ENCODE peak calls at places on chromosome 1, in five cellular contexts. F is BE2C; W is fibroblast of lung; Z is suprapubic skin; V is CD8-positive, alpha-beta T cell. T is an unnamed sample.

GRCh38 chr1:171738921-171739320 is 2.9 kb downstream of the VAMP4 start:
- DNase-seq in F (no peak), W (peak; percentile 13), Z (no peak), V (no peak), T (no peak)

GRCh38 chr1:9436258-9436657 is 103.0 kb upstream of the SLC25A33 start:
- DNase-seq in F (no peak), W (no peak), Z (no peak), V (no peak), T (no peak)

GRCh38 chr1:69319287-69319686 is 248.4 kb upstream of the LRRC7 start:
- DNase-seq in F (no peak), W (no peak), Z (no peak), V (no peak), T (no peak)

GRCh38 chr1:222546548-222547259 is 1.2 kb downstream of the HHIPL2 start:
- DNase-seq in F (peak; percentile 73), W (peak; percentile 78), Z (no peak), V (no peak), T (no peak)

GRCh38 chr1:101235241-101235695 is 1.6 kb upstream of the S1PR1 start:
- DNase-seq in F (no peak), W (no peak), Z (no peak), V (no peak), T (no peak)

GRCh38 chr1:17795081-17795809 is 40.1 kb downstream of the ACTL8 start:
- DNase-seq in F (no peak), W (no peak), Z (no peak), V (no peak), T (no peak)

GRCh38 chr1:20323613-20323920 is 32.9 kb downstream of the VWA5B1 start:
- DNase-seq in F (no peak), W (peak; percentile 34), Z (no peak), V (no peak), T (no peak)

GRCh38 chr1:200181861-200182260 is 154.4 kb downstream of the NR5A2 start:
- DNase-seq in F (no peak), W (no peak), Z (no peak), V (no peak), T (no peak)

GRCh38 chr1:67723620-67724019 is 38.6 kb downstream of the GADD45A start:
- DNase-seq in F (no peak), W (peak; percentile 87), Z (no peak), V (no peak), T (no peak)

GRCh38 chr1:34800214-34800613 is 7.4 kb downstream of the GJA4 start:
- DNase-seq in F (no peak), W (peak; percentile 48), Z (no peak), V (no peak), T (no peak)

GRCh38 chr1:236495359-236496120 is 28.2 kb upstream of the LGALS8 start:
- DNase-seq in F (no peak), W (no peak), Z (no peak), V (no peak), T (no peak)

GRCh38 chr1:229191066-229191674 is 79.7 kb upstream of the RAB4A start:
- DNase-seq in F (no peak), W (peak; percentile 25), Z (no peak), V (no peak), T (no peak)

GRCh38 chr1:205067031-205067430 is 17.2 kb downstream of the TMEM81 start:
- DNase-seq in F (no peak), W (no peak), Z (peak; percentile 50), V (no peak), T (no peak)

GRCh38 chr1:19505694-19506457 is 20.5 kb upstream of the CAPZB start:
- DNase-seq in F (no peak), W (no peak), Z (no peak), V (no peak), T (peak; percentile 23)

GRCh38 chr1:170538687-170539086 is 6.7 kb downstream of the GORAB start:
- DNase-seq in F (no peak), W (no peak), Z (no peak), V (no peak), T (no peak)

GRCh38 chr1:84426376-84426775 is 28.1 kb downstream of the DNASE2B start:
- DNase-seq in F (no peak), W (no peak), Z (no peak), V (no peak), T (no peak)

GRCh38 chr1:7705048-7705907 is 65.8 kb upstream of the VAMP3 start:
- DNase-seq in F (peak; percentile 21), W (no peak), Z (no peak), V (peak; percentile 8), T (no peak)

GRCh38 chr1:86779308-86780191 is 75.2 kb downstream of the SH3GLB1 start:
- DNase-seq in F (no peak), W (peak; percentile 60), Z (no peak), V (no peak), T (no peak)

GRCh38 chr1:195335541-195335940 is 1272.7 kb downstream of the KCNT2 start:
- DNase-seq in F (no peak), W (peak; percentile 40), Z (no peak), V (no peak), T (no peak)

GRCh38 chr1:151716771-151717631 is at the start of gene CELF3:
- DNase-seq in F (peak; percentile 94), W (peak; percentile 25), Z (no peak), V (no peak), T (no peak)

GRCh38 chr1:1290238-1290731 is 10.0 kb downstream of the SCNN1D start:
- DNase-seq in F (peak; percentile 92), W (peak; percentile 27), Z (no peak), V (no peak), T (peak; percentile 81)

GRCh38 chr1:158564608-158565007 is 5.8 kb downstream of the OR6P1 start:
- DNase-seq in F (no peak), W (no peak), Z (no peak), V (no peak), T (no peak)

GRCh38 chr1:190477687-190478192 is at the start of gene BRINP3:
- DNase-seq in F (no peak), W (peak; percentile 0), Z (no peak), V (no peak), T (no peak)

GRCh38 chr1:61436016-61436415 is 288.9 kb downstream of the TM2D1 start:
- DNase-seq in F (no peak), W (no peak), Z (no peak), V (no peak), T (no peak)

GRCh38 chr1:18955442-18956188 is 861 bp downstream of the IFFO2 start:
- DNase-seq in F (peak; percentile 30), W (no peak), Z (no peak), V (peak; percentile 31), T (peak; percentile 57)

GRCh38 chr1:175314300-175314699 is 121.7 kb upstream of the KIAA0040 start:
- DNase-seq in F (no peak), W (no peak), Z (no peak), V (no peak), T (no peak)

GRCh38 chr1:59520759-59521442 is 224.0 kb downstream of the FGGY start:
- DNase-seq in F (no peak), W (peak; percentile 95), Z (no peak), V (no peak), T (no peak)

GRCh38 chr1:155083865-155084721 is 5.5 kb downstream of the EFNA3 start:
- DNase-seq in F (no peak), W (no peak), Z (peak; percentile 89), V (no peak), T (peak; percentile 54)

GRCh38 chr1:15577691-15578090 is 7.2 kb downstream of the AGMAT start:
- DNase-seq in F (no peak), W (no peak), Z (no peak), V (no peak), T (no peak)

GRCh38 chr1:160755864-160756616 is 17.0 kb downstream of the SLAMF7 start:
- DNase-seq in F (no peak), W (no peak), Z (no peak), V (no peak), T (no peak)

GRCh38 chr1:183195146-183195571 is 9.1 kb downstream of the LAMC2 start:
- DNase-seq in F (no peak), W (peak; percentile 51), Z (no peak), V (no peak), T (no peak)

GRCh38 chr1:177830531-177830930 is 139.3 kb downstream of the SEC16B start:
- DNase-seq in F (no peak), W (no peak), Z (no peak), V (no peak), T (no peak)

GRCh38 chr1:97567000-97567749 is 353.7 kb downstream of the DPYD start:
- DNase-seq in F (no peak), W (peak; percentile 48), Z (no peak), V (no peak), T (no peak)

GRCh38 chr1:211698161-211699026 is 23.0 kb upstream of the NEK2 start:
- DNase-seq in F (peak; percentile 85), W (peak; percentile 53), Z (peak; percentile 76), V (peak; percentile 70), T (peak; percentile 87)

GRCh38 chr1:116477428-116477827 is 93.4 kb downstream of the CD58 start:
- DNase-seq in F (peak; percentile 57), W (no peak), Z (no peak), V (no peak), T (no peak)

GRCh38 chr1:155324717-155325595 is 4.3 kb downstream of the RUSC1 start:
- DNase-seq in F (peak; percentile 64), W (peak; percentile 34), Z (peak; percentile 84), V (no peak), T (peak; percentile 68)

GRCh38 chr1:207801819-207802218 is 50.0 kb downstream of the CD46 start:
- DNase-seq in F (no peak), W (no peak), Z (no peak), V (no peak), T (no peak)

DNA sequence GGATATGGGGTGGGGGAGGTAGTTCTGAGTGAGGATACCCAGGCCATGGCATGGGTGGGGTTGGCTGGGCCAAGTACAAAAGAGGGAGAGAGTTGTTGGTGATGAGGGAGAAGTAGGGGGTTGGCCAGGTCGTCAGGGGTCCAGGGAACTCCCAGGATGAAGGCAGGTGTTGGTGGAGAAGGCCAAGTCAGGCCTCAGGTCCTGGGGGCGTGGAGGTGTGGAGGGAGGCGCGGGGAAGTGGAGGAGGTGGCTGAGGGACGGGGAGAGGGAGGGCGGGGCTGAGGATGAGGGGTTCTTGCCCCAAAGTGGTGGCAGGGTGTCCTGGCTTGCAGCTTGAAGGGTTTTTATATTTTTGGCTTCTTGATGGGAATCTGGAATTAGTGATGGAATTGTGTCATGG is 61.1 kb downstream of the FOXO6 start:
- DNase-seq in F (no peak), W (no peak), Z (no peak), V (no peak), T (no peak)
- TF ChIP-seq CTCF in F (no peak), W (no peak), Z (no peak), V (no peak), T (no peak)

GRCh38 chr1:197466813-197467212 is 198.8 kb downstream of the CRB1 start:
- DNase-seq in F (no peak), W (no peak), Z (no peak), V (no peak), T (no peak)
- H3K4me1 ChIP-seq in F (peaks cover 23% of the 10 kb centered on the region), W (no peaks in the 10 kb centered on the region), Z (no peaks in the 10 kb centered on the region), V (no peaks in the 10 kb centered on the region), T (no peaks in the 10 kb centered on the region)

DNA sequence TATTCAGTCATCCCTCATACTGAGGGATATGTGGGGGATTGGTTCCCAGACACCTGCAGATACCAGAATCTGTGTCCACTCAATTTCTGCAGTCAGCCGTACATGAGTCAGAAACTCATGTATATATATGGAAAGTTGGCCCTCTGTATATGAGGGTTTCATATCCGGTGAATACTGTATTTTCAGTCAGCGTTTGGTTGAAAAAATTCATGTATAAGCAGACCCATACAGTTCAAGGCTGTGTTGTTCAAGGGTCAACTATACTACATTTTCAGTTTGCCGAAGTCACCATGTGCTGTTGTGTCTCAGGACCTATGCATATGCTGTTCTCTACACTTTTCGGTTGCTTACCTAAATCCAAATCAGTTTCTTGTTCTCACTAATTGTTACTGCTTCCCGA is 10.5 kb downstream of the AXDND1 start:
- DNase-seq in F (no peak), W (no peak), Z (no peak), V (no peak), T (no peak)
- TF ChIP-seq CTCF in F (no peak), W (no peak), Z (no peak), V (no peak), T (no peak)

GRCh38 chr1:107254306-107254705 is 113.5 kb downstream of the NTNG1 start:
- DNase-seq in F (no peak), W (no peak), Z (no peak), V (no peak), T (no peak)
- H3K4me1 ChIP-seq in F (peaks cover 12% of the 10 kb centered on the region), W (no peaks in the 10 kb centered on the region), Z (no peaks in the 10 kb centered on the region), V (no peaks in the 10 kb centered on the region), T (no peaks in the 10 kb centered on the region)